ENCODE peak calls at places on chromosomes 16 and 17, in four cellular contexts. One of them, this sample, is unnamed.

GRCh38 chr17:82272495-82273326 is 789 bp downstream of the CSNK1D start:
- DNase-seq in mammary epithelial cell: no peak
- DNase-seq in mesendoderm: peak
- DNase-seq in BE2C: peak
- DNase-seq in this sample: peak

GRCh38 chr16:22946433-22946832 is 132.5 kb downstream of the HS3ST2 start:
- DNase-seq in mammary epithelial cell: no peak
- DNase-seq in mesendoderm: peak
- DNase-seq in BE2C: no peak
- DNase-seq in this sample: no peak

GRCh38 chr17:19720631-19721426 is 4.4 kb upstream of the SLC47A2 start:
- DNase-seq in mammary epithelial cell: no peak
- DNase-seq in mesendoderm: no peak
- DNase-seq in BE2C: no peak
- DNase-seq in this sample: no peak

GRCh38 chr17:74432484-74433391 is 850 bp downstream of the GPRC5C start:
- DNase-seq in mammary epithelial cell: no peak
- DNase-seq in BE2C: no peak
- DNase-seq in mesendoderm: peak
- DNase-seq in this sample: no peak

GRCh38 chr17:50034504-50035364 is 21.2 kb upstream of the ITGA3 start:
- DNase-seq in mammary epithelial cell: no peak
- DNase-seq in mesendoderm: peak
- DNase-seq in BE2C: no peak
- DNase-seq in this sample: peak

GRCh38 chr17:21297597-21297996 is 13.1 kb downstream of the MAP2K3 start:
- DNase-seq in mesendoderm: no peak
- DNase-seq in mammary epithelial cell: no peak
- DNase-seq in BE2C: no peak
- DNase-seq in this sample: no peak

GRCh38 chr17:19787733-19788357 is 39.7 kb upstream of the ALDH3A1 start:
- DNase-seq in mesendoderm: no peak
- DNase-seq in mammary epithelial cell: peak
- DNase-seq in BE2C: no peak
- DNase-seq in this sample: no peak

GRCh38 chr17:39737761-39738567 is at the start of gene GRB7:
- DNase-seq in mesendoderm: peak
- DNase-seq in mammary epithelial cell: peak
- DNase-seq in BE2C: no peak
- DNase-seq in this sample: no peak

GRCh38 chr17:30476726-30477082 is 504 bp upstream of the GOSR1 start:
- DNase-seq in mammary epithelial cell: no peak
- DNase-seq in mesendoderm: no peak
- DNase-seq in BE2C: no peak
- DNase-seq in this sample: no peak

GRCh38 chr17:66386789-66387351 is 84.5 kb downstream of the PRKCA start:
- DNase-seq in mesendoderm: no peak
- DNase-seq in mammary epithelial cell: peak
- DNase-seq in BE2C: no peak
- DNase-seq in this sample: no peak

GRCh38 chr17:17342242-17342945 is 39.2 kb downstream of the NT5M start:
- DNase-seq in BE2C: no peak
- DNase-seq in mesendoderm: no peak
- DNase-seq in mammary epithelial cell: no peak
- DNase-seq in this sample: peak

GRCh38 chr17:3763777-3764170 is 37.2 kb downstream of the ITGAE start:
- DNase-seq in mesendoderm: no peak
- DNase-seq in BE2C: no peak
- DNase-seq in mammary epithelial cell: no peak
- DNase-seq in this sample: no peak

GRCh38 chr16:8571061-8571596 is 19.2 kb downstream of the TMEM114 start:
- DNase-seq in mammary epithelial cell: no peak
- DNase-seq in mesendoderm: peak
- DNase-seq in BE2C: no peak
- DNase-seq in this sample: no peak

GRCh38 chr16:69112285-69113129 is 7.1 kb downstream of the HAS3 start:
- DNase-seq in mammary epithelial cell: no peak
- DNase-seq in mesendoderm: peak
- DNase-seq in BE2C: peak
- DNase-seq in this sample: peak

GRCh38 chr17:81470944-81471803 is 41.4 kb downstream of the ACTG1 start:
- DNase-seq in mammary epithelial cell: no peak
- DNase-seq in mesendoderm: no peak
- DNase-seq in BE2C: no peak
- DNase-seq in this sample: no peak

GRCh38 chr17:42313773-42314566 is 25.7 kb downstream of the STAT5A start:
- DNase-seq in mammary epithelial cell: peak
- DNase-seq in BE2C: no peak
- DNase-seq in mesendoderm: no peak
- DNase-seq in this sample: no peak

GRCh38 chr17:57911834-57912673 is 43.2 kb downstream of the CUEDC1 start:
- DNase-seq in mesendoderm: no peak
- DNase-seq in BE2C: peak
- DNase-seq in mammary epithelial cell: peak
- DNase-seq in this sample: peak

GRCh38 chr16:2707368-2708289 is 12.4 kb downstream of the PRSS27 start:
- DNase-seq in mammary epithelial cell: no peak
- DNase-seq in mesendoderm: no peak
- DNase-seq in BE2C: peak
- DNase-seq in this sample: no peak

GRCh38 chr17:69551212-69552010 is 136.9 kb downstream of the MAP2K6 start:
- DNase-seq in mammary epithelial cell: peak
- DNase-seq in BE2C: no peak
- DNase-seq in mesendoderm: no peak
- DNase-seq in this sample: no peak

GRCh38 chr17:55303701-55304145 is 39.0 kb downstream of the HLF start:
- DNase-seq in mammary epithelial cell: no peak
- DNase-seq in mesendoderm: no peak
- DNase-seq in BE2C: peak
- DNase-seq in this sample: no peak

GRCh38 chr16:84144301-84144858 is 597 bp downstream of the HSDL1 start:
- DNase-seq in BE2C: peak
- DNase-seq in mesendoderm: peak
- DNase-seq in mammary epithelial cell: peak
- DNase-seq in this sample: peak

GRCh38 chr17:43791589-43791988 is 11.4 kb downstream of the CFAP97D1 start:
- DNase-seq in BE2C: no peak
- DNase-seq in mammary epithelial cell: peak
- DNase-seq in mesendoderm: peak
- DNase-seq in this sample: no peak

GRCh38 chr16:69772560-69773254 is 10.6 kb downstream of the WWP2 start:
- DNase-seq in mammary epithelial cell: peak
- DNase-seq in mesendoderm: peak
- DNase-seq in BE2C: no peak
- DNase-seq in this sample: no peak

GRCh38 chr17:7589891-7590611 is at the start of gene SOX15:
- DNase-seq in BE2C: no peak
- DNase-seq in mesendoderm: peak
- DNase-seq in mammary epithelial cell: peak
- DNase-seq in this sample: no peak

GRCh38 chr17:44919885-44920564 is 4.7 kb upstream of the GFAP start:
- DNase-seq in mammary epithelial cell: peak
- DNase-seq in mesendoderm: peak
- DNase-seq in BE2C: peak
- DNase-seq in this sample: peak

GRCh38 chr16:4682084-4682581 is 11.2 kb upstream of the NUDT16L1 start:
- DNase-seq in BE2C: no peak
- DNase-seq in mesendoderm: no peak
- DNase-seq in mammary epithelial cell: no peak
- DNase-seq in this sample: no peak

GRCh38 chr16:59463776-59464175 is 729.7 kb upstream of the GOT2 start:
- DNase-seq in BE2C: no peak
- DNase-seq in mesendoderm: no peak
- DNase-seq in mammary epithelial cell: peak
- DNase-seq in this sample: no peak

GRCh38 chr16:54171855-54172537 is 114.6 kb downstream of the IRX3 start:
- DNase-seq in mesendoderm: peak
- DNase-seq in BE2C: no peak
- DNase-seq in mammary epithelial cell: peak
- DNase-seq in this sample: no peak

GRCh38 chr17:38982858-38983746 is 15.9 kb upstream of the FBXO47 start:
- DNase-seq in BE2C: peak
- DNase-seq in mammary epithelial cell: peak
- DNase-seq in mesendoderm: peak
- DNase-seq in this sample: no peak

GRCh38 chr16:2228161-2228824 is 4.9 kb downstream of the E4F1 start:
- DNase-seq in mesendoderm: no peak
- DNase-seq in BE2C: no peak
- DNase-seq in mammary epithelial cell: no peak
- DNase-seq in this sample: no peak

GRCh38 chr16:2008009-2008526 is 1.6 kb downstream of the ZNF598 start:
- DNase-seq in mammary epithelial cell: peak
- DNase-seq in mesendoderm: no peak
- DNase-seq in BE2C: no peak
- DNase-seq in this sample: no peak

GRCh38 chr16:75506567-75506966 is 11.3 kb upstream of the CHST6 start:
- DNase-seq in mammary epithelial cell: peak
- DNase-seq in BE2C: no peak
- DNase-seq in mesendoderm: no peak
- DNase-seq in this sample: no peak

GRCh38 chr16:66863707-66864106 is 16.6 kb upstream of the PDP2 start:
- DNase-seq in mesendoderm: no peak
- DNase-seq in mammary epithelial cell: no peak
- DNase-seq in BE2C: no peak
- DNase-seq in this sample: no peak

GRCh38 chr17:79633937-79634813 is 23.3 kb upstream of the RBFOX3 start:
- DNase-seq in mesendoderm: no peak
- DNase-seq in BE2C: no peak
- DNase-seq in mammary epithelial cell: no peak
- DNase-seq in this sample: peak
- H3K4me3 ChIP-seq in mesendoderm: no peak
- H3K4me3 ChIP-seq in BE2C: no peak
- H3K4me3 ChIP-seq in mammary epithelial cell: no peak
- H3K4me3 ChIP-seq in this sample: no peak

GRCh38 chr17:59423137-59423703 is 91.8 kb downstream of the YPEL2 start:
- DNase-seq in mesendoderm: peak
- DNase-seq in BE2C: peak
- DNase-seq in mammary epithelial cell: no peak
- DNase-seq in this sample: peak

GRCh38 chr17:59423903-59424302 is 92.4 kb downstream of the YPEL2 start:
- DNase-seq in mesendoderm: peak
- DNase-seq in BE2C: no peak
- DNase-seq in mammary epithelial cell: no peak
- DNase-seq in this sample: no peak

GRCh38 chr17:59425085-59425901 is 93.8 kb downstream of the YPEL2 start:
- DNase-seq in mesendoderm: peak
- DNase-seq in mammary epithelial cell: no peak
- DNase-seq in BE2C: peak
- DNase-seq in this sample: peak

GRCh38 chr17:59426031-59426430 is 94.6 kb downstream of the YPEL2 start:
- DNase-seq in BE2C: no peak
- DNase-seq in mammary epithelial cell: no peak
- DNase-seq in mesendoderm: peak
- DNase-seq in this sample: no peak

GRCh38 chr17:59424331-59424730 is 92.9 kb downstream of the YPEL2 start:
- DNase-seq in mammary epithelial cell: no peak
- DNase-seq in BE2C: no peak
- DNase-seq in mesendoderm: no peak
- DNase-seq in this sample: no peak
- H3K4me3 ChIP-seq in mammary epithelial cell: no peak
- H3K4me3 ChIP-seq in BE2C: no peak
- H3K4me3 ChIP-seq in mesendoderm: no peak
- H3K4me3 ChIP-seq in this sample: no peak

DNA sequence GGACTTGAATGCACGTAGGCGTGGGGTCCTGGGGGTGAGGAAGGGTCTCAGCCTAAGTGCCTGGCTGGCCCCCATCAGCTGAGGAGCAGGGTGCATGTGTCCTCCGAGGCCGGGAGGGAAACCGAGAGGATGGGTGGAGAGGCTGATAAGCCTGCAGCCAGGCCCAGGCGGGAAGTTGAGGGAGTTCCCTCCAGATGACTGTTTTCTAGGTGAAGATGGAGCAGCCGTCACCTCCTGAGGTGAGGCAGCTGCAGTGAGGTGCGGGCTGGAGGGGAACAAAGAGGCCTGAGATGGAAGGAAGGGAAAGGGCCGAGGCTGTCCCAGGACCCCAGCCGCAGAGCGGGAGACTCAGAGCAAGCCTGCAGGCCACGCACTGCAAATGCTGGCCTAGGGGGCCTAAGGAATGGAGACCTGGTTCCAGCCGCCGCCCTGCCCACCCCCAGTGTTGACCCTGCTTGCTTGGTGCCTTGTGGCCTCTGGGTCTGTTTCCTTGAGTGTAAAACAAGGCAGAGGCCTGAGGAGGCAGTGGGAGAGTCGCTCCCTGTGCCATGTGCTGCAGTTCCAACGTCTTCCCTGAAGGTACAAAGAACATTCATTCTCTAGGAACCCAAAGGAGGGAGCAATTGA is 3.0 kb downstream of the PECAM1 start:
- DNase-seq in mesendoderm: no peak
- DNase-seq in mammary epithelial cell: no peak
- DNase-seq in BE2C: no peak
- DNase-seq in this sample: no peak
- H3K4me3 ChIP-seq in mesendoderm: no peak
- H3K4me3 ChIP-seq in mammary epithelial cell: no peak
- H3K4me3 ChIP-seq in BE2C: no peak
- H3K4me3 ChIP-seq in this sample: no peak

GRCh38 chr16:11348737-11349598 is 3.7 kb downstream of the RMI2 start:
- DNase-seq in BE2C: no peak
- DNase-seq in mammary epithelial cell: no peak
- DNase-seq in mesendoderm: peak
- DNase-seq in this sample: no peak

GRCh38 chr16:11350531-11351335 is 5.5 kb downstream of the RMI2 start:
- DNase-seq in BE2C: no peak
- DNase-seq in mammary epithelial cell: no peak
- DNase-seq in mesendoderm: no peak
- DNase-seq in this sample: no peak

GRCh38 chr16:11346700-11347319 is 1.6 kb downstream of the RMI2 start:
- DNase-seq in mesendoderm: no peak
- DNase-seq in mammary epithelial cell: no peak
- DNase-seq in BE2C: no peak
- DNase-seq in this sample: no peak

GRCh38 chr16:11347831-11348230 is 2.6 kb downstream of the RMI2 start:
- DNase-seq in BE2C: no peak
- DNase-seq in mesendoderm: no peak
- DNase-seq in mammary epithelial cell: no peak
- DNase-seq in this sample: no peak

DNA sequence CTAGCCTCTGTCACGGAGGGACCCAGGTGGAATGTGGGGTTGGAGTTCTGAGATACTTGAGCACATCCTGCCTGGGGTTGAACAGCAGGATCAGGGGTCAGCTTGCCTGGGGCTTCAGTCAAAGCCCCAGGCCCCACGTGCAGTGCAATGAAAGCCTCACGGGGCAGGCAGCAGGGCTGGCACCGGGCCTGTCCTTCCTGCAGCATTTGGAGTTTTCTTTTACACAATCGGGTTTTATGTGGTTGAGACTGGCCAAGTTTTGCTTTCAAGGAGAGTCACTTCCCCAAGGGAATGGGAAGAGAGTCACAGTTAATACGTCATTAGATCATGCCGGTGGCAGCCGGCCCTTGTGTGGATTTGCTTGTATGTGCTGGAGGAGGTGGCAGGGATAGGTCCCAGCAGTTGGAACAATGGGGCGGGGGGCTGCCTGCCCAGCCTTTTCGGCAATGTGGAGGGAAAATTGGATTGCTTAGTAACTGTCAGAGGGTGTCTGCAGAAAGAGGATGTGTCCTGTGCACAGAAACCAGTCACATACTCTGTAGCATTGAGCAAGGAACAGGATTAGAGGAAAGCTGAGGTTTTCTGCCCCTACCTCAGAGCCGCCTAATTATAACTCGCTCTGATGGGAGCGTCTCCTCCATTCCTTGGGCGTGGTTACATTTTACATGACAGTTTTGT is 4.5 kb downstream of the RMI2 start:
- DNase-seq in mammary epithelial cell: peak
- DNase-seq in BE2C: no peak
- DNase-seq in mesendoderm: no peak
- DNase-seq in this sample: peak
- H3K4me3 ChIP-seq in mammary epithelial cell: no peak
- H3K4me3 ChIP-seq in BE2C: no peak
- H3K4me3 ChIP-seq in mesendoderm: no peak
- H3K4me3 ChIP-seq in this sample: no peak

This sample was measured in aorta.